ENCODE peak calls at places on chromosomes 11 and 22, in six cellular contexts. One of them, this sample, is unnamed.

GRCh38 chr11:120236169-120237107 is 3.5 kb upstream of the POU2F3 start:
- DNase-seq in left ventricle myocardium inferior: no peak
- DNase-seq in small intestine: no peak
- DNase-seq in cardiac muscle cell: no peak
- DNase-seq in psoas muscle: no peak
- DNase-seq in CD8-positive, alpha-beta T cell: no peak
- DNase-seq in this sample: no peak

GRCh38 chr11:43989162-43989961 is 46.9 kb downstream of the C11orf96 start:
- DNase-seq in CD8-positive, alpha-beta T cell: no peak
- DNase-seq in cardiac muscle cell: peak; percentile 54
- DNase-seq in psoas muscle: peak; percentile 56
- DNase-seq in small intestine: no peak
- DNase-seq in left ventricle myocardium inferior: peak; percentile 77
- DNase-seq in this sample: peak; percentile 69

GRCh38 chr11:74773481-74773880 is 24.8 kb downstream of the RNF169 start:
- DNase-seq in small intestine: no peak
- DNase-seq in cardiac muscle cell: no peak
- DNase-seq in psoas muscle: no peak
- DNase-seq in CD8-positive, alpha-beta T cell: no peak
- DNase-seq in left ventricle myocardium inferior: no peak
- DNase-seq in this sample: no peak

GRCh38 chr11:108620958-108621772 is 27.6 kb upstream of the EXPH5 start:
- DNase-seq in psoas muscle: no peak
- DNase-seq in left ventricle myocardium inferior: no peak
- DNase-seq in CD8-positive, alpha-beta T cell: no peak
- DNase-seq in cardiac muscle cell: peak; percentile 33
- DNase-seq in small intestine: peak; percentile 38
- DNase-seq in this sample: no peak

GRCh38 chr11:1306186-1307162 is 3.0 kb downstream of the TOLLIP start:
- DNase-seq in psoas muscle: no peak
- DNase-seq in small intestine: no peak
- DNase-seq in cardiac muscle cell: no peak
- DNase-seq in CD8-positive, alpha-beta T cell: no peak
- DNase-seq in left ventricle myocardium inferior: no peak
- DNase-seq in this sample: peak; percentile 68

GRCh38 chr22:46010177-46010867 is 33.4 kb upstream of the WNT7B start:
- DNase-seq in cardiac muscle cell: peak; percentile 33
- DNase-seq in CD8-positive, alpha-beta T cell: no peak
- DNase-seq in small intestine: no peak
- DNase-seq in left ventricle myocardium inferior: peak; percentile 11
- DNase-seq in psoas muscle: peak; percentile 17
- DNase-seq in this sample: no peak

GRCh38 chr11:70205049-70205725 is 2.1 kb downstream of the FADD start:
- DNase-seq in left ventricle myocardium inferior: no peak
- DNase-seq in cardiac muscle cell: peak; percentile 14
- DNase-seq in small intestine: no peak
- DNase-seq in CD8-positive, alpha-beta T cell: no peak
- DNase-seq in psoas muscle: no peak
- DNase-seq in this sample: peak; percentile 22

GRCh38 chr22:17984114-17984513 is 40.2 kb downstream of the MICAL3 start:
- DNase-seq in CD8-positive, alpha-beta T cell: no peak
- DNase-seq in left ventricle myocardium inferior: no peak
- DNase-seq in small intestine: no peak
- DNase-seq in psoas muscle: no peak
- DNase-seq in cardiac muscle cell: no peak
- DNase-seq in this sample: no peak

GRCh38 chr11:47918370-47918690 is 62.0 kb upstream of the PTPRJ start:
- DNase-seq in CD8-positive, alpha-beta T cell: no peak
- DNase-seq in cardiac muscle cell: no peak
- DNase-seq in left ventricle myocardium inferior: no peak
- DNase-seq in small intestine: no peak
- DNase-seq in psoas muscle: no peak
- DNase-seq in this sample: no peak
- H3K27ac ChIP-seq in CD8-positive, alpha-beta T cell: no peak overlapping the region
- H3K27ac ChIP-seq in cardiac muscle cell: peak overlapping the region; percentile 31
- H3K27ac ChIP-seq in left ventricle myocardium inferior: peak overlapping the region; percentile 69
- H3K27ac ChIP-seq in small intestine: no peak overlapping the region
- H3K27ac ChIP-seq in psoas muscle: no peak overlapping the region
- H3K27ac ChIP-seq in this sample: no peak overlapping the region

GRCh38 chr11:76798202-76798581 is 15.0 kb downstream of the TSKU start:
- DNase-seq in psoas muscle: no peak
- DNase-seq in small intestine: peak; percentile 70
- DNase-seq in left ventricle myocardium inferior: no peak
- DNase-seq in cardiac muscle cell: no peak
- DNase-seq in CD8-positive, alpha-beta T cell: no peak
- DNase-seq in this sample: no peak

GRCh38 chr11:76795936-76796441 is 12.8 kb downstream of the TSKU start:
- DNase-seq in psoas muscle: no peak
- DNase-seq in cardiac muscle cell: no peak
- DNase-seq in CD8-positive, alpha-beta T cell: no peak
- DNase-seq in small intestine: no peak
- DNase-seq in left ventricle myocardium inferior: no peak
- DNase-seq in this sample: no peak

GRCh38 chr11:76797341-76798201 is 14.4 kb downstream of the TSKU start:
- DNase-seq in cardiac muscle cell: no peak
- DNase-seq in CD8-positive, alpha-beta T cell: no peak
- DNase-seq in psoas muscle: no peak
- DNase-seq in small intestine: no peak
- DNase-seq in left ventricle myocardium inferior: no peak
- DNase-seq in this sample: no peak

GRCh38 chr11:76795285-76795935 is 12.3 kb downstream of the TSKU start:
- DNase-seq in left ventricle myocardium inferior: no peak
- DNase-seq in CD8-positive, alpha-beta T cell: no peak
- DNase-seq in psoas muscle: no peak
- DNase-seq in cardiac muscle cell: no peak
- DNase-seq in small intestine: no peak
- DNase-seq in this sample: no peak

GRCh38 chr11:76796511-76797203 is 13.5 kb downstream of the TSKU start:
- DNase-seq in CD8-positive, alpha-beta T cell: no peak
- DNase-seq in cardiac muscle cell: no peak
- DNase-seq in psoas muscle: no peak
- DNase-seq in small intestine: peak; percentile 90
- DNase-seq in left ventricle myocardium inferior: no peak
- DNase-seq in this sample: no peak
- H3K4me3 ChIP-seq in CD8-positive, alpha-beta T cell: no peak overlapping the region
- H3K4me3 ChIP-seq in cardiac muscle cell: no peak overlapping the region
- H3K4me3 ChIP-seq in psoas muscle: no peak overlapping the region
- H3K4me3 ChIP-seq in small intestine: no peak overlapping the region
- H3K4me3 ChIP-seq in left ventricle myocardium inferior: no peak overlapping the region
- H3K4me3 ChIP-seq in this sample: no peak overlapping the region

GRCh38 chr11:115007851-115008250 is 329.5 kb downstream of the NXPE2 start:
- DNase-seq in left ventricle myocardium inferior: no peak
- DNase-seq in psoas muscle: no peak
- DNase-seq in CD8-positive, alpha-beta T cell: no peak
- DNase-seq in small intestine: no peak
- DNase-seq in cardiac muscle cell: no peak
- DNase-seq in this sample: no peak

GRCh38 chr11:115005663-115006062 is 327.3 kb downstream of the NXPE2 start:
- DNase-seq in left ventricle myocardium inferior: no peak
- DNase-seq in small intestine: no peak
- DNase-seq in psoas muscle: no peak
- DNase-seq in CD8-positive, alpha-beta T cell: no peak
- DNase-seq in cardiac muscle cell: no peak
- DNase-seq in this sample: no peak

GRCh38 chr11:115008774-115009173 is 330.4 kb downstream of the NXPE2 start:
- DNase-seq in psoas muscle: no peak
- DNase-seq in cardiac muscle cell: no peak
- DNase-seq in small intestine: no peak
- DNase-seq in CD8-positive, alpha-beta T cell: no peak
- DNase-seq in left ventricle myocardium inferior: no peak
- DNase-seq in this sample: no peak
- H3K9me3 ChIP-seq in psoas muscle: no peaks in the 10 kb centered on the region
- H3K9me3 ChIP-seq in cardiac muscle cell: no peaks in the 10 kb centered on the region
- H3K9me3 ChIP-seq in small intestine: no peaks in the 10 kb centered on the region
- H3K9me3 ChIP-seq in CD8-positive, alpha-beta T cell: no peaks in the 10 kb centered on the region
- H3K9me3 ChIP-seq in left ventricle myocardium inferior: peaks cover 7% of the 10 kb centered on the region
- H3K9me3 ChIP-seq in this sample: peaks cover 1% of the 10 kb centered on the region

DNA sequence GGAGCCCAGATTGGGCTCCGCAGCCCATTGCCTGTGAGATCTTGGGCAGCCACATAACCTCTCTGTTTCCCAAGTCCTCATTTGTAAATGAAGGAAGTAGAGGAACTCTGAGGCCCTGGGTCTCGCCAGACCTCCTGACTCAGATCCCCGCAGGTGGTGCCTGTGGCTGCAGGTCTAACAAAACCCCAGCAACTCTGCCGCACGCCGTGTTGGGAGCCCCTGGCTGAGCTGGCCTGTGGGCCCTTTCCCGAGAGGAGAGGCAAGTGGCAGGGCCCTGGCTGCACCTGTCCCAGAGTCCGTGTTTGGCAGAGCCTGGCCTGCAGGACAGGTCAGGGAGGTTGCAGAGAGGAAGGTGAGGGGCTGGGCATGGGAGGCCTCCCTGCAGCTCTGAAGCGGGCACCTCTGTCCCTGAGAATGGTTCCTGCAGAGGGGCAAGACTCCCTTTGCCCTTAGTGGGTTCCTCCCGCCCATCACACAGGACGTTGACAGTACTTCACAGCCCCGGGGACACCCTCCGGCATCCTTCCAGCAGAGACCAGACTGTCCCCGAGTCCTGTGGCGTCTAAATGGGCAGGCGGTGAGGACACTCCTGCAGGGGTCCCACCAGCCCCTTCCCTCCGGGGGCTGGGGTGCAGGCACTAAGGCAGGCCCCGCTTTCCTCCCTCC is 67.7 kb downstream of the ARHGAP8 start:
- DNase-seq in psoas muscle: no peak
- DNase-seq in cardiac muscle cell: no peak
- DNase-seq in CD8-positive, alpha-beta T cell: no peak
- DNase-seq in small intestine: no peak
- DNase-seq in left ventricle myocardium inferior: no peak
- DNase-seq in this sample: no peak
- H3K27ac ChIP-seq in psoas muscle: no peak overlapping the region
- H3K27ac ChIP-seq in cardiac muscle cell: no peak overlapping the region
- H3K27ac ChIP-seq in CD8-positive, alpha-beta T cell: no peak overlapping the region
- H3K27ac ChIP-seq in small intestine: no peak overlapping the region
- H3K27ac ChIP-seq in left ventricle myocardium inferior: no peak overlapping the region
- H3K27ac ChIP-seq in this sample: no peak overlapping the region

DNA sequence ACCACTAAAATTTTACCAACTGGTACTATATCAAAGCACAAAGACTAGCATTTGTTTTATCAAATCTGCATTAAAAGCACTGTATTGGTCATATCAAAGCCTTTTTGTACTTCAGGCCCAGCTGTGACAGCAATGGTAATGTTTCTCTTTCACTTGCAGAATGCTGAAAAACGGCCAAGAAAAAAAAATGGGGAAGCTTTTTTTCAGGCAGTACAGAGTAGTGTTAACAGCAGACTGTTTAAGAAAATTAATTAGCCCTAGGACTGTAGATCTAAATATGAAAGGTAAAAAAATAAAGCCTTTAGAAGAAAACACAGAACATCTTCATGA is 33.3 kb downstream of the DENND5A start:
- DNase-seq in left ventricle myocardium inferior: no peak
- DNase-seq in cardiac muscle cell: peak; percentile 74
- DNase-seq in CD8-positive, alpha-beta T cell: no peak
- DNase-seq in small intestine: peak; percentile 17
- DNase-seq in psoas muscle: no peak
- DNase-seq in this sample: no peak
- H3K4me3 ChIP-seq in left ventricle myocardium inferior: peak overlapping the region; percentile 56
- H3K4me3 ChIP-seq in cardiac muscle cell: no peak overlapping the region
- H3K4me3 ChIP-seq in CD8-positive, alpha-beta T cell: peak overlapping the region; percentile 34
- H3K4me3 ChIP-seq in small intestine: no peak overlapping the region
- H3K4me3 ChIP-seq in psoas muscle: peak overlapping the region; percentile 11
- H3K4me3 ChIP-seq in this sample: peak overlapping the region; percentile 24

DNA sequence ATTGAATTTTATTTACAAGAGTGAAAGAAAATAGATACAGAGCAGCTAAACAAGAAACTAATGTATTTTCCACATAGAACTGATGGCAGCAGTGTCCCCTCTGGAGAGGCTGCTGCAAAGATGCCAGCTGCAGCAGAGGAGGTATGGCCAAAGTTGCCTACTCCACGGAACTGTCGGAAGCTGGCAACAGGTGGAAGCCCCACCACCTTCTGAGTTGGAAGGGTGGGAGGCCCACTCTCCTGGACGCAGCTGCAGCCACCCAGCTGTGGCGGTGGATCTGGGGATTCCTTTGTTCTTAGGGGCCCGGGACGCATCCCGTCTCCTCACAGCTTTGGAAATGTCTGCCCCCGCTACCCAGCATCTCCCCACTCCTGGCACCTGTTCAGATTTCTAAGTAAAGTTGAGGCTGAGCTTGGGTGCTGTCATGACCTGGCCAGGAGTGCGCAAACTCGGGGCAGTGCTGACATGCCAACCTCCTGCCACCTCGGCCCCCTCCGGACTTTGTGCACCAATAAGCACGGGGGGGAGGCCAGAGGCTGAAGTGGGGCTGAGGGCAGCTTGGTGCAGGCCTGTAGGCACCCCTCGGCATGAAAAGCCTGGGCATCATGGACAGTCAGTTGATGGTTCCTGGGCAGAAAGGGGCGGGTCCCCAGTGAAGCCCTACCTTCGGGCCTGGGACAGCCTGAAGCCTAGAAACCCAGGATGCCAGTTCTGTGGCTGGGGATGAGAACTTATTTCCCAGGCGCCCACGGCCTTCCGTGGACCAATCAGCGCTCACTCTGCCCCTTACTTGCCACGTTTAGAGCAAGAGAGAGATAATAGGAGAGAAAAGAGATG is 1071.4 kb downstream of the JRKL start:
- DNase-seq in cardiac muscle cell: no peak
- DNase-seq in left ventricle myocardium inferior: no peak
- DNase-seq in CD8-positive, alpha-beta T cell: no peak
- DNase-seq in psoas muscle: no peak
- DNase-seq in small intestine: no peak
- DNase-seq in this sample: no peak
- H3K9me3 ChIP-seq in cardiac muscle cell: no peaks in the 10 kb centered on the region
- H3K9me3 ChIP-seq in left ventricle myocardium inferior: peaks cover 21% of the 10 kb centered on the region
- H3K9me3 ChIP-seq in CD8-positive, alpha-beta T cell: no peaks in the 10 kb centered on the region
- H3K9me3 ChIP-seq in psoas muscle: peaks cover 9% of the 10 kb centered on the region
- H3K9me3 ChIP-seq in small intestine: peaks cover 4% of the 10 kb centered on the region
- H3K9me3 ChIP-seq in this sample: peaks cover 2% of the 10 kb centered on the region

GRCh38 chr11:126160345-126161145 is 50.9 kb downstream of the RPUSD4 start:
- DNase-seq in left ventricle myocardium inferior: no peak
- DNase-seq in cardiac muscle cell: no peak
- DNase-seq in small intestine: no peak
- DNase-seq in CD8-positive, alpha-beta T cell: no peak
- DNase-seq in psoas muscle: no peak
- DNase-seq in this sample: no peak
- H3K27ac ChIP-seq in left ventricle myocardium inferior: no peak overlapping the region
- H3K27ac ChIP-seq in cardiac muscle cell: no peak overlapping the region
- H3K27ac ChIP-seq in small intestine: no peak overlapping the region
- H3K27ac ChIP-seq in CD8-positive, alpha-beta T cell: no peak overlapping the region
- H3K27ac ChIP-seq in psoas muscle: no peak overlapping the region
- H3K27ac ChIP-seq in this sample: no peak overlapping the region

DNA sequence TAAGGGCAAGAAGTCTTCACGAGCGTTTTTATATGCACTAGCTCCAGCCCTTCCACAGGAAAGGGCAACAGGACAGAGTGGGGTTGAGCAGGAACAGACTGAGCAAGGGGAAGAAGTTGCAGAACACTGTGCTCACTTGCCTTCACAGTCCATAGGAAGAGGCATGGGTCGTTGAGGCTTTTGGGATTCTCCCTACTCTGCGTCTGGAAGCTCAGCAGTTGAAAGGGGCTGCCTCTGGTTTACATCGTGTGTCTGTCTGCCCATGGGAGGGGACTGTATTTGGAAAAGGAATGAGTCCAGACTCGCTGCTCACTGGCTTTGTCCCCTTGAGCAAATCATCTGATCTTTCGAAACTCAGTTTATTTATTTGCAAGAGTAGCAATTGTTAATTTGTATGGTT is 1.1 kb upstream of the PDGFD start:
- DNase-seq in CD8-positive, alpha-beta T cell: no peak
- DNase-seq in small intestine: no peak
- DNase-seq in cardiac muscle cell: no peak
- DNase-seq in left ventricle myocardium inferior: no peak
- DNase-seq in psoas muscle: no peak
- DNase-seq in this sample: no peak
- H3K4me3 ChIP-seq in CD8-positive, alpha-beta T cell: no peak overlapping the region
- H3K4me3 ChIP-seq in small intestine: no peak overlapping the region
- H3K4me3 ChIP-seq in cardiac muscle cell: no peak overlapping the region
- H3K4me3 ChIP-seq in left ventricle myocardium inferior: no peak overlapping the region
- H3K4me3 ChIP-seq in psoas muscle: no peak overlapping the region
- H3K4me3 ChIP-seq in this sample: no peak overlapping the region

This sample was measured in aorta.